ENCODE peak calls at places on chromosomes 16 and 17, in seven cellular contexts. E is Panc1, O is A549, X is K562, W is HCT116, P is SK-N-SH, Z is HepG2. V is an unnamed sample.

GRCh38 chr17:35568561-35568960 is 7.9 kb upstream of the SLFN14 start:
- DNase-seq in X (peak; percentile 26), P (peak; percentile 27), W (no peak), E (no peak), O (peak; percentile 60), Z (peak; percentile 29), V (peak; percentile 42)

GRCh38 chr16:162271-162991 is 3.3 kb upstream of the HBM start:
- DNase-seq in E (no peak), P (no peak), O (no peak), W (no peak), X (no peak), Z (no peak), V (no peak)

GRCh38 chr17:17205368-17206148 is 575 bp downstream of the PLD6 start:
- DNase-seq in X (peak; percentile 67), O (peak; percentile 76), E (no peak), W (peak; percentile 7), P (peak; percentile 80), Z (peak; percentile 42), V (peak; percentile 40)

GRCh38 chr17:80129006-80129565 is 17.8 kb downstream of the EIF4A3 start:
- DNase-seq in E (no peak), O (no peak), Z (no peak), W (no peak), X (no peak), P (no peak), V (no peak)

GRCh38 chr17:1298616-1299015 is 19.2 kb downstream of the TRARG1 start:
- DNase-seq in Z (no peak), W (no peak), E (no peak), O (no peak), P (no peak), X (peak; percentile 42), V (peak; percentile 79)

GRCh38 chr17:61412860-61413653 is 13.4 kb downstream of the TBX2 start:
- DNase-seq in P (peak; percentile 80), W (no peak), Z (peak; percentile 75), O (no peak), X (no peak), E (no peak), V (peak; percentile 64)

GRCh38 chr17:7296189-7296861 is 1.9 kb upstream of the YBX2 start:
- DNase-seq in Z (peak; percentile 56), W (peak; percentile 66), P (peak; percentile 92), X (peak; percentile 77), E (no peak), O (peak; percentile 86), V (peak; percentile 94)

GRCh38 chr16:62137991-62138390 is 101.8 kb upstream of the CDH8 start:
- DNase-seq in X (no peak), Z (no peak), E (no peak), W (no peak), O (no peak), P (no peak), V (no peak)

GRCh38 chr16:65547799-65548446 is 426.1 kb upstream of the CDH11 start:
- DNase-seq in X (no peak), Z (no peak), E (no peak), P (peak; percentile 21), W (no peak), O (no peak), V (peak; percentile 19)

GRCh38 chr16:75250809-75251279 is 580 bp downstream of the BCAR1 start:
- DNase-seq in E (no peak), Z (peak; percentile 70), O (peak; percentile 91), W (no peak), X (peak; percentile 78), P (peak; percentile 89), V (no peak)

GRCh38 chr16:74607967-74608356 is 1.0 kb upstream of the GLG1 start:
- DNase-seq in E (no peak), P (no peak), Z (no peak), X (no peak), W (no peak), O (no peak), V (peak; percentile 81)

GRCh38 chr16:10575506-10576130 is 4.8 kb downstream of the EMP2 start:
- DNase-seq in W (no peak), E (no peak), P (no peak), O (no peak), Z (no peak), X (no peak), V (no peak)

GRCh38 chr17:49249292-49249794 is 18.8 kb upstream of the PHOSPHO1 start:
- DNase-seq in P (no peak), O (no peak), W (no peak), Z (no peak), E (no peak), X (peak; percentile 73), V (no peak)

GRCh38 chr16:75647492-75648264 is at the start of the genes KARS1 and TERF2IP:
- DNase-seq in P (peak; percentile 98), E (peak; percentile 78), O (peak; percentile 94), Z (peak; percentile 92), W (peak; percentile 82), X (peak; percentile 91), V (peak; percentile 94)

GRCh38 chr16:30921748-30922419 is 1.5 kb upstream of the FBXL19 start:
- DNase-seq in W (peak; percentile 81), Z (peak; percentile 90), P (peak; percentile 92), E (no peak), O (peak; percentile 82), X (peak; percentile 88), V (peak; percentile 99)

GRCh38 chr16:66273644-66274334 is 92.7 kb upstream of the CDH5 start:
- DNase-seq in W (no peak), X (no peak), E (no peak), Z (no peak), O (no peak), P (no peak), V (peak; percentile 47)

GRCh38 chr16:2468725-2469398 is 2.2 kb upstream of the NTN3 start:
- DNase-seq in P (peak; percentile 89), X (peak; percentile 30), W (no peak), E (no peak), Z (no peak), O (peak; percentile 44), V (peak; percentile 42)

GRCh38 chr16:27369806-27370205 is 32.2 kb upstream of the IL21R start:
- DNase-seq in P (no peak), E (no peak), Z (peak; percentile 43), O (no peak), X (no peak), W (no peak), V (no peak)

DNA sequence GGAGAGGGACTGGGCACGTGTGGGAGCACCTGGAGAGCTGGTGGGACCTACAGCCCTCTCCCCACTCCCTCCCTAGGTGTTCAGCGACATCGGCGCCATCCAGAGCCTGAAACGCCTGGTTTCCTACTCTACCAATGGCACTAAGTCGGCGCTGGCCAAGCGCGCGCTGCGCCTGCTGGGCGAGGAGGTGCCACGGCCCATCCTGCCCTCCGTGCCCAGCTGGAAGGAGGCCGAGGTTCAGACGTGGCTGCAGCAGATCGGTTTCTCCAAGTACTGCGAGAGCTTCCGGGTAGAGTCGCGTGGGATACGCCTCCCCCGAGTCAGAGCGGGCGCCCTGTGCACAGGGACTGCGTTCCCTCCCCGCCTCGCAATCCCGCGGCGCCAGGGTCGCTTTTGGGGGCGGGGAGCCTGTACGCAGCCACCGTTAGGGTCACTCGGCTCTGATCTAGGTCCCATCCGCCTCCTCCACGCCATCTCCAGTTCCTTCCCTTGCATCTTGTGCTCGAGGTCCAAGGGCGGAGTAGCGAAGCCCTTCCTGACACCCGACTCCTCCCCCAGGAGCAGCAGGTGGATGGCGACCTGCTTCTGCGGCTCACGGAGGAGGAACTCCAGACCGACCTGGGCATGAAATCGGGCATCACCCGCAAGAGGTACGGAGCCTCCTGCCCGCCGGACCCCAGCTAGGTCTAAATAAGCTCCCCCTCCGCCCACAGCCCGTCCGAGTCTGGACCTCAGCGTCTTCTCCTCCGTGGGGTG is 13.0 kb downstream of the SARM1 start:
- DNase-seq in Z (no peak), O (no peak), E (no peak), X (peak; percentile 42), W (no peak), P (no peak), V (peak; percentile 66)
- H3K4me3 ChIP-seq in Z (no peak overlapping the region), O (no peak overlapping the region), E (peak overlapping the region; percentile 26), X (peak overlapping the region; percentile 27), W (no peak overlapping the region), P (no peak overlapping the region), V (peak overlapping the region; percentile 90)

DNA sequence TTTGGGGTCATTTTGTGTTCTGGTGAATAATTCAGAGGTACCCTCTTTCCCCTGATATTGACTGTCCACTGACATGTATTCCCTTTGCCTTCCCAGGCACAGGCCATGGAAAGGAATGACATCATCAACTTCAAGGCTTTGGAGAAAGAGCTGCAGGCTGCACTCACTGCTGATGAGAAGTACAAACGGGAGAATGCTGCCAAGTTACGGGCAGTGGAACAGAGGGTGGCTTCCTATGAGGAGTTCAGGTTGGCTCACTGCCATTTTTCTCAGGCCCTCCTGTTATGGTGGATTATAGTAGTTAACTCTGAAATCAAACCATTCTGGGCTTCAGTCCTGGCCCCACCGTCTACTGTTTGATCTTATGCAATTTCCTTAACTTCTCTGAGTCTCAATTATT is 1.6 kb upstream of the EFTUD2 start:
- DNase-seq in P (no peak), Z (no peak), O (no peak), X (no peak), E (no peak), W (no peak), V (no peak)
- TF ChIP-seq REST in P (peak; percentile 29), Z (no peak), O (no peak), X (no peak), E (no peak), W (no peak), V (no peak)

GRCh38 chr17:81429813-81430510 is 34.7 kb downstream of the BAHCC1 start:
- DNase-seq in Z (no peak), O (no peak), P (peak; percentile 92), E (no peak), X (peak; percentile 39), W (no peak), V (no peak)

GRCh38 chr17:81428121-81428515 is 32.9 kb downstream of the BAHCC1 start:
- DNase-seq in P (peak; percentile 88), X (no peak), O (no peak), Z (no peak), W (no peak), E (no peak), V (no peak)

GRCh38 chr17:81428521-81428920 is 33.3 kb downstream of the BAHCC1 start:
- DNase-seq in X (no peak), Z (no peak), W (no peak), O (no peak), P (no peak), E (no peak), V (no peak)

GRCh38 chr17:81428945-81429344 is 33.7 kb downstream of the BAHCC1 start:
- DNase-seq in Z (no peak), E (no peak), O (no peak), P (no peak), W (no peak), X (no peak), V (no peak)

DNA sequence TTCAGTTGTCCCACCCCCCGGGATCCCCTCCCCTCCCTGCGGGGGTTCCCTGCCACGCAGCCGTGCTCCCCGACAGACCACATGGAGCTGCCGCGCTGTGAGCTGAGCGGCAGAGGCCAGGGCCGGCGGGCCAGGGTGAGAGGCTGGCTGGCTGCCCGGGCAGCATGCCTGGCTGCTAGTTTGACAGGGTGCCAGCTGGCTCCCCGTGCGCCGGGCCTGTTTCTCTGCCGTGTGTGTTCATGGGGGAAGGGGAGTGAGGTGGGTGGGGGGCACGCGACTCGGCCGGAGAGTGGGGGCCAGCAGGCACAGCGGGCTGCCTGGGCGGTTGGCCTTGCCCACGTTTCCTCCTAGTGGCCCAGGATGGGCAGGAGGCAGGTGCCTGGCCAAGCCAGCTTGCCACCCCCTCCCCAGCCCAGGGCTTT is 34.1 kb downstream of the BAHCC1 start:
- DNase-seq in P (peak; percentile 97), Z (no peak), X (no peak), W (no peak), O (peak; percentile 64), E (no peak), V (no peak)
- H3K4me3 ChIP-seq in P (no peak overlapping the region), Z (no peak overlapping the region), X (no peak overlapping the region), W (peak overlapping the region; percentile 38), O (no peak overlapping the region), E (no peak overlapping the region), V (no peak overlapping the region)

GRCh38 chr16:52863000-52863399 is 189.7 kb downstream of the CHD9NB start:
- DNase-seq in W (no peak), E (no peak), Z (no peak), X (no peak), P (no peak), O (no peak), V (no peak)

GRCh38 chr16:52861614-52862022 is 191.1 kb downstream of the CHD9NB start:
- DNase-seq in E (no peak), O (no peak), W (peak; percentile 4), Z (peak; percentile 65), P (peak; percentile 5), X (no peak), V (peak; percentile 71)
- TF ChIP-seq REST in E (no peak), O (no peak), W (no peak), Z (no peak), P (no peak), X (no peak), V (no peak)